ENCODE peak calls at places on chromosomes 16 and 17, in seven cellular contexts. F, K, W, X, C, M and Q are unnamed samples.

GRCh38 chr17:79840204-79840988 is 1.2 kb upstream of the CBX4 start:
- DNase-seq in F (no peak), K (no peak), W (no peak), X (no peak), C (no peak), M (no peak), Q (peak; percentile 28)

GRCh38 chr17:29949708-29950107 is 8.3 kb downstream of the EFCAB5 start:
- DNase-seq in F (no peak), K (no peak), W (no peak), X (no peak), C (no peak), M (no peak), Q (no peak)

GRCh38 chr16:50469744-50470301 is 78.4 kb upstream of the NKD1 start:
- DNase-seq in F (no peak), K (no peak), W (peak; percentile 25), X (no peak), C (no peak), M (no peak), Q (no peak)

GRCh38 chr17:1605681-1606351 is 22.8 kb downstream of the SLC43A2 start:
- DNase-seq in F (no peak), K (no peak), W (no peak), X (no peak), C (no peak), M (no peak), Q (no peak)

GRCh38 chr17:57574040-57574513 is 171.0 kb downstream of the CCDC182 start:
- DNase-seq in F (no peak), K (no peak), W (no peak), X (no peak), C (peak; percentile 44), M (peak; percentile 21), Q (no peak)

GRCh38 chr16:50547340-50547865 is 793 bp upstream of the NKD1 start:
- DNase-seq in F (peak; percentile 77), K (peak; percentile 38), W (no peak), X (no peak), C (peak; percentile 37), M (no peak), Q (peak; percentile 30)

GRCh38 chr16:70577256-70577698 is 53.7 kb downstream of the SF3B3 start:
- DNase-seq in F (no peak), K (no peak), W (no peak), X (no peak), C (no peak), M (peak; percentile 76), Q (peak; percentile 74)

GRCh38 chr17:48484850-48485249 is 46.0 kb downstream of the HOXB1 start:
- DNase-seq in F (no peak), K (no peak), W (no peak), X (no peak), C (no peak), M (peak; percentile 66), Q (peak; percentile 96)

GRCh38 chr16:77157773-77158172 is 33.2 kb upstream of the MON1B start:
- DNase-seq in F (no peak), K (no peak), W (no peak), X (no peak), C (no peak), M (no peak), Q (no peak)

GRCh38 chr17:75524971-75525805 is at the start of gene LLGL2:
- DNase-seq in F (peak; percentile 78), K (peak; percentile 79), W (no peak), X (peak; percentile 94), C (peak; percentile 89), M (no peak), Q (peak; percentile 91)

GRCh38 chr17:81635973-81636504 is 873 bp downstream of the NPLOC4 start:
- DNase-seq in F (no peak), K (no peak), W (no peak), X (no peak), C (no peak), M (peak; percentile 61), Q (peak; percentile 76)

GRCh38 chr17:50225693-50226092 is 24.3 kb upstream of the COL1A1 start:
- DNase-seq in F (no peak), K (no peak), W (no peak), X (no peak), C (no peak), M (no peak), Q (no peak)

GRCh38 chr16:24871891-24872290 is 26.1 kb downstream of the SLC5A11 start:
- DNase-seq in F (no peak), K (no peak), W (no peak), X (no peak), C (no peak), M (no peak), Q (no peak)

GRCh38 chr17:71494456-71494855 is 626.4 kb upstream of the SOX9 start:
- DNase-seq in F (no peak), K (no peak), W (no peak), X (no peak), C (no peak), M (peak; percentile 19), Q (no peak)

GRCh38 chr17:48483004-48483403 is 47.8 kb downstream of the HOXB1 start:
- DNase-seq in F (no peak), K (no peak), W (no peak), X (no peak), C (no peak), M (peak; percentile 7), Q (no peak)

GRCh38 chr17:64006361-64007088 is 8.4 kb downstream of the PRR29 start:
- DNase-seq in F (no peak), K (no peak), W (no peak), X (no peak), C (no peak), M (no peak), Q (no peak)

GRCh38 chr17:2883544-2884203 is 87.4 kb downstream of the RAP1GAP2 start:
- DNase-seq in F (no peak), K (no peak), W (no peak), X (no peak), C (peak; percentile 5), M (no peak), Q (peak; percentile 31)

GRCh38 chr17:18203308-18203707 is 19.7 kb downstream of the ALKBH5 start:
- DNase-seq in F (no peak), K (no peak), W (no peak), X (no peak), C (no peak), M (no peak), Q (no peak)

GRCh38 chr17:76543482-76544122 is 3.8 kb downstream of the PRCD start:
- DNase-seq in F (no peak), K (no peak), W (no peak), X (no peak), C (no peak), M (no peak), Q (no peak)

GRCh38 chr17:41610965-41611640 is 1.5 kb downstream of the KRT16 start:
- DNase-seq in F (no peak), K (no peak), W (no peak), X (no peak), C (no peak), M (no peak), Q (no peak)

GRCh38 chr17:58585554-58585953 is 71.1 kb upstream of the MTMR4 start:
- DNase-seq in F (no peak), K (no peak), W (no peak), X (no peak), C (no peak), M (no peak), Q (no peak)

GRCh38 chr17:57915980-57916757 is 39.0 kb downstream of the CUEDC1 start:
- DNase-seq in F (no peak), K (no peak), W (no peak), X (no peak), C (no peak), M (no peak), Q (no peak)

GRCh38 chr17:12536472-12536871 is 129.2 kb upstream of the MYOCD start:
- DNase-seq in F (no peak), K (no peak), W (no peak), X (no peak), C (no peak), M (peak; percentile 51), Q (no peak)

GRCh38 chr17:32846143-32846542 is 30.8 kb downstream of the MYO1D start:
- DNase-seq in F (no peak), K (no peak), W (no peak), X (no peak), C (no peak), M (no peak), Q (no peak)

GRCh38 chr16:1688807-1689560 is 10.9 kb downstream of the JPT2 start:
- DNase-seq in F (no peak), K (no peak), W (no peak), X (peak; percentile 62), C (no peak), M (no peak), Q (peak; percentile 96)

GRCh38 chr17:43733956-43734355 is 24.6 kb downstream of the SOST start:
- DNase-seq in F (no peak), K (no peak), W (no peak), X (no peak), C (no peak), M (no peak), Q (no peak)

GRCh38 chr16:17306745-17307144 is 164.0 kb downstream of the XYLT1 start:
- DNase-seq in F (no peak), K (no peak), W (no peak), X (no peak), C (no peak), M (no peak), Q (no peak)

GRCh38 chr16:68732068-68732680 is 4.9 kb upstream of the CDH1 start:
- DNase-seq in F (no peak), K (no peak), W (no peak), X (no peak), C (peak; percentile 23), M (no peak), Q (peak; percentile 83)

GRCh38 chr17:59899099-59899498 is 6.2 kb downstream of the RPS6KB1 start:
- DNase-seq in F (no peak), K (no peak), W (no peak), X (no peak), C (no peak), M (peak; percentile 48), Q (no peak)

GRCh38 chr17:38464723-38465419 is 36.6 kb downstream of the ARHGAP23 start:
- DNase-seq in F (no peak), K (no peak), W (peak; percentile 82), X (no peak), C (peak; percentile 54), M (peak; percentile 91), Q (peak; percentile 86)

GRCh38 chr16:8931864-8932263 is 31.8 kb downstream of the USP7 start:
- DNase-seq in F (peak; percentile 50), K (no peak), W (no peak), X (no peak), C (no peak), M (peak; percentile 10), Q (peak; percentile 71)

GRCh38 chr16:50509521-50510341 is 38.5 kb upstream of the NKD1 start:
- DNase-seq in F (peak; percentile 8), K (no peak), W (no peak), X (no peak), C (peak; percentile 15), M (no peak), Q (peak; percentile 37)

GRCh38 chr17:55037828-55038227 is 69.3 kb downstream of the STXBP4 start:
- DNase-seq in F (no peak), K (no peak), W (no peak), X (no peak), C (no peak), M (no peak), Q (no peak)

GRCh38 chr17:44990994-44991393 is 22.9 kb upstream of the C1QL1 start:
- DNase-seq in F (no peak), K (no peak), W (no peak), X (no peak), C (no peak), M (no peak), Q (no peak)

GRCh38 chr16:82360024-82360783 is 190.2 kb upstream of the MPHOSPH6 start:
- DNase-seq in F (no peak), K (no peak), W (no peak), X (no peak), C (no peak), M (no peak), Q (no peak)

GRCh38 chr17:53749178-53749577 is 73.5 kb upstream of the KIF2B start:
- DNase-seq in F (no peak), K (no peak), W (no peak), X (no peak), C (no peak), M (no peak), Q (peak; percentile 81)

GRCh38 chr17:31074772-31075538 is 19.8 kb upstream of the NF1 start:
- DNase-seq in F (no peak), K (no peak), W (no peak), X (no peak), C (no peak), M (peak; percentile 47), Q (peak; percentile 74)

GRCh38 chr16:59905628-59906027 is 1171.5 kb upstream of the GOT2 start:
- DNase-seq in F (no peak), K (no peak), W (no peak), X (no peak), C (no peak), M (peak; percentile 51), Q (no peak)